ENCODE peak calls at places on chromosomes 12 and 14, in five cellular contexts. F, H, C, P and G are unnamed samples. For H3K27me3 and H3K36me3, the result is how much of the 10 kb centered on the place peaks cover.

GRCh38 chr14:70814466-70814865 is 5.2 kb upstream of the MAP3K9 start:
- DNase-seq in C (no peak), H (no peak), F (no peak), P (no peak), G (no peak)

GRCh38 chr12:126936181-126936851 is 1330.7 kb upstream of the TMEM132C start:
- DNase-seq in H (no peak), F (peak), P (no peak), C (no peak), G (no peak)

GRCh38 chr12:59736786-59737185 is 141.0 kb downstream of the SLC16A7 start:
- DNase-seq in C (no peak), H (no peak), P (no peak), F (no peak), G (no peak)

GRCh38 chr12:45966486-45966885 is 23.9 kb downstream of the SCAF11 start:
- DNase-seq in C (no peak), P (no peak), F (no peak), H (no peak), G (no peak)

GRCh38 chr12:119727600-119728436 is 59.9 kb downstream of the PRKAB1 start:
- DNase-seq in C (no peak), F (no peak), H (no peak), P (no peak), G (no peak)

GRCh38 chr14:51862171-51862838 is 1.9 kb downstream of the GNG2 start:
- DNase-seq in P (no peak), H (no peak), F (no peak), C (no peak), G (no peak)

GRCh38 chr12:27498761-27499160 is 25.2 kb upstream of the PPFIBP1 start:
- DNase-seq in H (no peak), P (no peak), F (no peak), C (no peak), G (no peak)

GRCh38 chr14:57066887-57067513 is 201.7 kb downstream of the EXOC5 start:
- DNase-seq in C (peak), H (no peak), P (peak), F (peak), G (peak)

GRCh38 chr12:47156167-47156736 is 76.5 kb upstream of the AMIGO2 start:
- DNase-seq in P (no peak), F (no peak), H (peak), C (no peak), G (no peak)

GRCh38 chr14:68293404-68293803 is 473.8 kb downstream of the RAD51B start:
- DNase-seq in H (no peak), C (no peak), F (peak), P (no peak), G (no peak)

GRCh38 chr14:66476964-66477363 is 9.2 kb upstream of the CCDC196 start:
- DNase-seq in P (peak), F (no peak), C (no peak), H (no peak), G (no peak)

GRCh38 chr12:106941481-106942156 is 14.1 kb upstream of the TMEM263 start:
- DNase-seq in F (no peak), C (no peak), P (peak), H (no peak), G (no peak)

GRCh38 chr14:92973265-92973797 is 50.4 kb downstream of the CHGA start:
- DNase-seq in H (peak), F (peak), P (peak), C (peak), G (peak)

GRCh38 chr12:13116259-13116658 is 12.8 kb upstream of the GSG1 start:
- DNase-seq in C (no peak), P (no peak), H (no peak), F (no peak), G (no peak)

GRCh38 chr14:86141966-86142365 is 612.0 kb downstream of the FLRT2 start:
- DNase-seq in F (no peak), C (no peak), P (no peak), H (no peak), G (no peak)

GRCh38 chr14:104505085-104506074 is 74.2 kb upstream of the C14orf180 start:
- DNase-seq in F (no peak), H (no peak), P (no peak), C (no peak), G (no peak)

GRCh38 chr12:47799357-47799955 is 20.2 kb downstream of the HDAC7 start:
- DNase-seq in F (no peak), P (no peak), C (no peak), H (peak), G (no peak)

GRCh38 chr12:100672075-100672592 is 98.7 kb downstream of the GAS2L3 start:
- DNase-seq in P (peak), H (no peak), C (no peak), F (peak), G (peak)

GRCh38 chr14:94933411-94933964 is 163.6 kb upstream of the GSC start:
- DNase-seq in F (no peak), C (no peak), P (no peak), H (no peak), G (no peak)

GRCh38 chr12:76303365-76303764 is 44.9 kb downstream of the BBS10 start:
- DNase-seq in P (no peak), H (no peak), C (no peak), F (no peak), G (no peak)

GRCh38 chr14:75697371-75697770 is 36.3 kb downstream of the TTLL5 start:
- DNase-seq in P (no peak), H (no peak), F (no peak), C (no peak), G (no peak)

GRCh38 chr14:77301103-77301502 is 19.6 kb downstream of the POMT2 start:
- DNase-seq in F (peak), C (peak), H (peak), P (peak), G (peak)

GRCh38 chr12:45712319-45712718 is 17.2 kb upstream of the ARID2 start:
- DNase-seq in H (no peak), F (no peak), P (no peak), C (no peak), G (no peak)

GRCh38 chr12:16266085-16266484 is 11.4 kb downstream of the SLC15A5 start:
- DNase-seq in P (no peak), H (no peak), F (no peak), C (no peak), G (no peak)

GRCh38 chr14:93734961-93735360 is 53.3 kb downstream of the PRIMA1 start:
- DNase-seq in P (no peak), F (no peak), C (no peak), H (no peak), G (no peak)

GRCh38 chr14:51398898-51399297 is 158.9 kb downstream of the TMX1 start:
- DNase-seq in P (no peak), C (no peak), H (no peak), F (no peak), G (no peak)

GRCh38 chr14:40413146-40413545 is 980.9 kb upstream of the FBXO33 start:
- DNase-seq in P (no peak), C (no peak), F (no peak), H (no peak), G (no peak)

GRCh38 chr12:98228619-98229538 is 286.5 kb upstream of the TMPO start:
- DNase-seq in C (no peak), F (no peak), H (no peak), P (no peak), G (no peak)

GRCh38 chr12:59580050-59580449 is 15.8 kb upstream of the SLC16A7 start:
- DNase-seq in P (no peak), F (no peak), C (no peak), H (no peak), G (no peak)

GRCh38 chr12:120625557-120626419 is 14.6 kb upstream of the CABP1 start:
- DNase-seq in H (no peak), C (no peak), P (peak), F (no peak), G (no peak)

GRCh38 chr12:19856389-19856788 is 417.1 kb downstream of the AEBP2 start:
- DNase-seq in F (no peak), H (no peak), P (no peak), C (no peak), G (no peak)

GRCh38 chr12:113659416-113659815 is 187.7 kb upstream of the LHX5 start:
- DNase-seq in C (no peak), H (no peak), F (no peak), P (no peak), G (no peak)
- H3K27me3 ChIP-seq in C (under half), H (under half), F (under half), P (under half), G (under half)

GRCh38 chr12:57839996-57840395 is 6.5 kb downstream of the CTDSP2 start:
- DNase-seq in C (no peak), H (no peak), P (no peak), F (no peak), G (no peak)
- H3K27ac ChIP-seq in C (peak), H (peak), P (no peak), F (peak), G (no peak)

GRCh38 chr14:97185186-97185585 is 388.0 kb downstream of the VRK1 start:
- DNase-seq in C (no peak), H (no peak), P (no peak), F (no peak), G (peak)
- H3K36me3 ChIP-seq in C (under half), H (under half), P (under half), F (under half), G (under half)

GRCh38 chr14:89024691-89025090 is 200.2 kb downstream of the TTC8 start:
- DNase-seq in P (no peak), C (no peak), F (no peak), H (no peak), G (no peak)

GRCh38 chr14:89022274-89022673 is 197.8 kb downstream of the TTC8 start:
- DNase-seq in H (no peak), F (no peak), C (no peak), P (no peak), G (no peak)

GRCh38 chr14:89027097-89027740 is 202.8 kb downstream of the TTC8 start:
- DNase-seq in C (peak), H (no peak), P (peak), F (peak), G (no peak)

GRCh38 chr14:89028462-89029134 is 204.1 kb downstream of the TTC8 start:
- DNase-seq in P (no peak), C (no peak), H (no peak), F (no peak), G (no peak)

GRCh38 chr14:89025581-89026236 is 201.3 kb downstream of the TTC8 start:
- DNase-seq in C (no peak), H (no peak), F (no peak), P (no peak), G (no peak)
- H3K27me3 ChIP-seq in C (under half), H (under half), F (under half), P (under half), G (under half)

DNA sequence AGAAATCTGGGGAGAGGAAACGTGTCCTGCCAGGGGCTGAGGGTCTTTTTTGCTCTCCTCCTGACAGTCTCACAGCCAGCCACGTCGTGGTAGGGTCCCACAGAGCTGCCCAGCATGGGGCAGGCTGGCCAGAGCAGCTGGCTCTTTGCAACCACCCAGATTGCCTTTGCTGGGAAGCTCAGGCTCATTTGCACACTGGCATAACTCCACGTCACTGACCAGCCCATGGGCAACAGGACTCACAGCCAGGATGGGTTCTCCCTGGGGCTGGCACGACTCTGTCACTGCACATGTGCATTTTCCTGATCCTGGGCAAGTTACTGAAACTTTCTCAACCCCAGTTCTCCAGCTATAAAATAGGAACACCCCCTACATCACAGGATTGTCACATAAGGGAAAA is 242.2 kb downstream of the DPF3 start:
- DNase-seq in C (no peak), P (no peak), H (no peak), F (no peak), G (no peak)
- H3K27ac ChIP-seq in C (no peak), P (no peak), H (no peak), F (no peak), G (no peak)

DNA sequence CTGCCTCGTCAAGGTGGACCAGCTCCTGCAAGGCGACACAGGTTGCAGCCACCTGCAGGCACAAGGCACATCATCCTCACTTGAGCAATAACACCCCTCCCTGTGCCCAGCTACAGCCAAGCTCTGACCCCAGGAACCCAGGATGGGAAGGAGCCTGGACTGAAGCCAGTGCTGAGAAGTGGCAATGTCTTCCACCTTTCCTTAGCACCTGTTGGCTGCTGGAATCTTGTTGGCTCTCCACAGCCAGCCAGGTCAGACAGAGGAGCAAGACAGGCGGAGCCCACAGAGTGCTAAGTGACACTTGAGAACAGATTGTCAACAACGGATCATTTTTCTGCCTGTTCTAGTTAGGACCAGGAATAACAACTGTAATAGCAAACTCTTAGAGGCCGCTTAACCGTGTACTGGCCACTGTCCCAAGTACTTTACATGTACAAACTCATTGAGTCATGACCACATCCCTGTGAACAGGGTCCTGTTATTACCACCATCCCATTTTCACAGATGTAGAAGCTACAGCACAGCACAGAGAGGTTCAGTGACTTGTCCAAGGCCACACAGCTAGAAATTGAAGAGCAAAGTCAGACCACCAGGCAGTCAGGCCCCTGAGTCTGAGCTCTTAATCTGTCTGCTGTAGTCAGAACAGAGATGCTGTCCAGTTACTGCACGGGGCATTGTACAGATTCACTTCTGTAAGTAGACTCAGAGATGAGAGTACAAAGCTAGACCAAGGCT is 45.6 kb downstream of the RNFT2 start:
- DNase-seq in H (no peak), P (no peak), F (no peak), C (no peak), G (no peak)
- H3K36me3 ChIP-seq in H (under half), P (under half), F (under half), C (under half), G (under half)

GRCh38 chr14:100592972-100593371 is 5.8 kb upstream of the BEGAIN start:
- DNase-seq in H (no peak), F (no peak), P (no peak), C (no peak), G (no peak)
- H3K27me3 ChIP-seq in H (half or more), F (under half), P (half or more), C (under half), G (under half)

GRCh38 chr14:99520571-99521081 is 39.4 kb downstream of the CCNK start:
- DNase-seq in P (no peak), H (no peak), F (no peak), C (no peak), G (no peak)

GRCh38 chr14:99522934-99523660 is 41.9 kb downstream of the CCNK start:
- DNase-seq in H (no peak), F (peak), P (no peak), C (no peak), G (no peak)

GRCh38 chr14:99521176-99522024 is 40.2 kb downstream of the CCNK start:
- DNase-seq in C (no peak), P (no peak), H (no peak), F (no peak), G (no peak)

GRCh38 chr14:99522457-99522891 is 41.3 kb downstream of the CCNK start:
- DNase-seq in C (no peak), P (peak), H (no peak), F (no peak), G (no peak)

GRCh38 chr14:99522025-99522401 is 40.8 kb downstream of the CCNK start:
- DNase-seq in C (no peak), H (no peak), P (no peak), F (no peak), G (no peak)
- H3K27ac ChIP-seq in C (peak), H (no peak), P (no peak), F (peak), G (no peak)

DNA sequence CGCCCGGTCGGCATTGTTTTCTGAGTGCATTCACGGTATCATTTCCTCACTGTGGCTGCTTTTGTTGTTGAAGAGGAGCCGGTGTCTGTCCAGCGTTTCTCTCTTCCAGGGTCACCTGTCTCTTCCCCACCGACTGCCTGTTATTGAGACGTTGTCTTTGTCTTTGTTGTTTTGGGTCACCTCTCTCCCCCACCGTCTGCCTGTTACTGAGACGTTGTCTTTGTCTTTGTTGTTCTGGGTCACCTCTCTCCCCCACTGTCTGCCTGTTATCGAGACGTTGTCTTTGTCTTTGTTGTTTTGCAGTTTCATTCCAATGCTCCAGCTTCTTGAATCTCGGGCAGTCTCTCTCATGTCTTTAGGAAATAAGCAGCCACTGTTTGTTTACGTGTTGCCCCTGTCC is 69.9 kb downstream of the DDX51 start:
- DNase-seq in P (no peak), H (no peak), C (no peak), F (no peak), G (no peak)
- H3K36me3 ChIP-seq in P (half or more), H (half or more), C (half or more), F (under half), G (under half)